ENCODE peak calls at places on chromosomes 2 and 18, in eight cellular contexts. D is OCI-LY7, J is GM23248, O is PC-3, H is HCT116, L is SK-N-SH, T is GM23338, B is hepatocyte. S is an unnamed sample.

GRCh38 chr2:129801575-129801974 is 177.9 kb upstream of the RAB6C start:
- DNase-seq in D (no peak), J (peak; percentile 88), O (peak; percentile 57), H (no peak), L (peak; percentile 30), T (no peak), B (no peak), S (no peak)

GRCh38 chr2:99865217-99865569 is 277.2 kb downstream of the AFF3 start:
- DNase-seq in D (no peak), J (peak; percentile 45), O (no peak), H (no peak), L (no peak), T (no peak), B (no peak), S (no peak)

GRCh38 chr2:126786765-126787164 is 111.9 kb upstream of the TEX51 start:
- DNase-seq in D (no peak), J (no peak), O (no peak), H (no peak), L (no peak), T (no peak), B (no peak), S (no peak)

GRCh38 chr2:169735623-169736022 is 2.0 kb downstream of the KLHL23 start:
- DNase-seq in D (no peak), J (no peak), O (no peak), H (no peak), L (no peak), T (no peak), B (no peak), S (no peak)

GRCh38 chr18:7658701-7659100 is 91.6 kb downstream of the PTPRM start:
- DNase-seq in D (no peak), J (no peak), O (no peak), H (no peak), L (no peak), T (no peak), B (no peak), S (no peak)

GRCh38 chr2:25265802-25266201 is 75.9 kb downstream of the DNMT3A start:
- DNase-seq in D (no peak), J (peak; percentile 9), O (no peak), H (no peak), L (no peak), T (no peak), B (no peak), S (no peak)

GRCh38 chr2:7031424-7032245 is 114.4 kb downstream of the RNF144A start:
- DNase-seq in D (peak; percentile 63), J (no peak), O (peak; percentile 100), H (peak; percentile 52), L (no peak), T (no peak), B (peak; percentile 90), S (no peak)

GRCh38 chr2:100814453-100814852 is 5.5 kb upstream of the NPAS2 start:
- DNase-seq in D (no peak), J (no peak), O (no peak), H (no peak), L (no peak), T (no peak), B (peak; percentile 29), S (no peak)

GRCh38 chr2:143282684-143283083 is 153.5 kb downstream of the ARHGAP15 start:
- DNase-seq in D (no peak), J (no peak), O (peak; percentile 5), H (no peak), L (no peak), T (peak; percentile 77), B (no peak), S (peak; percentile 15)

GRCh38 chr2:16900405-16901025 is 234.9 kb upstream of the CYRIA start:
- DNase-seq in D (peak; percentile 57), J (peak; percentile 11), O (peak; percentile 34), H (peak; percentile 45), L (no peak), T (peak; percentile 87), B (peak; percentile 55), S (peak; percentile 71)

DNA sequence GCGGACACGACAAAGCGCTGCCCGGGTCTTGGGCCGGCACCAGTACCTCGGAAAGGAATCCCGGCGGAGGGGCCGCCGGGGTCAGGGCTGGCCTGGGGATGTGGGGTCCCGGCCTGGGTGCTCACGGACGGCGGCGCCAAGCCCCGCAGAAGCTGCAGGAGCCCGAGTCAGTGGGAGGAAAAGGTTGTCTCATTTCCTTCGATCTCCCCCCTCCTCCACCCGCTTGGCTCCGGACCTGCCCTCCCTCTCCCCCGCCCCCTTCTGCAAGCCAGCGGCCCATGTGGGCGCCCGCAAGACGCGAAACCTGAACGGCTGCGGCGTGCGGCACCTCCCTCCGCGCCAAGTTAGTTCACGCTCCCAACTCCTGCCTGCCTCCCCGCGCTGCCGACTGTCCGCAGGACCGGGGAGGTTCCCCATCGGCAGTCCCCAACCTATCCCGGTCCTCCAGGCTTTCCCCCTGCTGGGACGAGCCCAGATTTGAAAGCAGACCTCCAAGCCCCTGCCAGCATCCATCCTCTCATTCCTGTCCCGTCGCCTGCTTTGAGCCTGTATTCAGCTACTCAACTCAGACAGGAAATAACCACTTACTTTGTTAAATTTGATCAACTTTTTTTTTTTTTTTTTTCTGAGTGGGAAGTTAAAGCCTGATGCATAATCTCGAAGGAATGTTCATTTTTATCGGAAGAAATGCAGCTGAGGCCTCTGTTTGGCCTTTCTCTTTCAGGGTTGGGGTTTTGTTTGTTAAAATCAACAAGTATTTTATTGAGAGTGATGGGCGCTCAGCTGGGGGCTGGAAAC is at the start of gene EVA1A:
- DNase-seq in D (no peak), J (peak; percentile 88), O (peak; percentile 72), H (no peak), L (peak; percentile 66), T (peak; percentile 81), B (peak; percentile 72), S (peak; percentile 80)
- H4K20me1 ChIP-seq in D (no peaks in the 10 kb centered on the region), J (peaks cover 7% of the 10 kb centered on the region), O (no peaks in the 10 kb centered on the region), H (no peaks in the 10 kb centered on the region), L (peaks cover 34% of the 10 kb centered on the region), T (no peaks in the 10 kb centered on the region), B (no peaks in the 10 kb centered on the region), S (no peaks in the 10 kb centered on the region)

DNA sequence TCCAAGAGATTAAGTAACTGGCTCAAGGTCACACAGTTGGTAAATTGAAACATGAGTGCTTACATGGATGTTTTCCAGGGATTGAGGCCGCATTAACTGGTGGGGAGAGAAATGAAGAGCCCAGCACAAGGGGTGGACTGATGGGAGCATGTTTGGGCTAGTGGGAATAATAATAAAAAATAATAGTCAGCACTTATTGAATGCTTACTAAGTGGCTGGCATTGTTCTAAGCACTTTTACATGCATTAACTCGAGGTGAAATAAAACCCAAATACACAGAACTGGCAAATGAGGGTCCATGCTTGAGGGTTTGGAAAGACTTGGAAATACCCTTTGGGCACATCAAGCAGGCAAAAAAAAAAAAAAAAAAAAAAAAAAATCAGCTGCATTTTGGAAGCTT is 34.0 kb upstream of the CDK5R2 start:
- DNase-seq in D (no peak), J (no peak), O (no peak), H (no peak), L (no peak), T (no peak), B (no peak), S (no peak)
- TF ChIP-seq EZH2phosphoT487 in D (no peak), J (no peak), O (no peak), H (no peak), L (no peak), T (no peak), B (no peak), S (no peak)

GRCh38 chr2:119744335-119744939 is 15.3 kb upstream of the PTPN4 start:
- DNase-seq in D (no peak), J (peak; percentile 58), O (peak; percentile 97), H (peak; percentile 49), L (no peak), T (no peak), B (peak; percentile 37), S (no peak)

GRCh38 chr2:119745566-119745965 is 14.2 kb upstream of the PTPN4 start:
- DNase-seq in D (no peak), J (no peak), O (no peak), H (no peak), L (no peak), T (no peak), B (no peak), S (no peak)

GRCh38 chr2:119741868-119742267 is 17.9 kb upstream of the PTPN4 start:
- DNase-seq in D (no peak), J (no peak), O (peak; percentile 78), H (no peak), L (no peak), T (no peak), B (no peak), S (no peak)

GRCh38 chr2:119739580-119740255 is 20.0 kb upstream of the PTPN4 start:
- DNase-seq in D (no peak), J (no peak), O (no peak), H (no peak), L (no peak), T (no peak), B (no peak), S (no peak)

DNA sequence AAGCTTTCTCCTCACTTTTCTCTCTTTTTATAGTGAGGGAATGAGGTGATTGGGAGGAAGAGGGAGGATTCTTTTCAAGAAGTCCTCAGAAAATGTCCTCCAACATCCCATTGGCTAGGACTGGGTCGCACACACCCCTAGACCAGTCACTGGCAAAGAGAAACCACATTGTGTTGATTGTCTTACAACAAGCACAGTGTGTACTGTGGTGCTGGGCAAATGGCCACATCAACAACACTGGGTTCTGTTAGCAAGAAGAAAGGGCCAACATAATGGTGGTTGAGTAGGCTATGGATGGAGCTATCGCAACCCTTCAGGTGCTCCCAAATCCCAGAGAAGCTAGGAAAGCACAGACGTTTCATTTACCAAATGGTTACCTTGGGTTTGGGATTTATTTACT is 18.7 kb upstream of the PTPN4 start:
- DNase-seq in D (no peak), J (no peak), O (no peak), H (no peak), L (no peak), T (no peak), B (no peak), S (no peak)
- H4K20me1 ChIP-seq in D (no peaks in the 10 kb centered on the region), J (no peaks in the 10 kb centered on the region), O (no peaks in the 10 kb centered on the region), H (no peaks in the 10 kb centered on the region), L (no peaks in the 10 kb centered on the region), T (no peaks in the 10 kb centered on the region), B (no peaks in the 10 kb centered on the region), S (no peaks in the 10 kb centered on the region)

GRCh38 chr2:75428627-75429026 is 132.1 kb downstream of the EVA1A start:
- DNase-seq in D (peak; percentile 37), J (no peak), O (no peak), H (no peak), L (no peak), T (no peak), B (no peak), S (no peak)

GRCh38 chr2:75429036-75429435 is 131.7 kb downstream of the EVA1A start:
- DNase-seq in D (no peak), J (no peak), O (no peak), H (no peak), L (no peak), T (no peak), B (no peak), S (no peak)

GRCh38 chr2:75428060-75428459 is 132.7 kb downstream of the EVA1A start:
- DNase-seq in D (no peak), J (no peak), O (no peak), H (no peak), L (no peak), T (no peak), B (no peak), S (no peak)

DNA sequence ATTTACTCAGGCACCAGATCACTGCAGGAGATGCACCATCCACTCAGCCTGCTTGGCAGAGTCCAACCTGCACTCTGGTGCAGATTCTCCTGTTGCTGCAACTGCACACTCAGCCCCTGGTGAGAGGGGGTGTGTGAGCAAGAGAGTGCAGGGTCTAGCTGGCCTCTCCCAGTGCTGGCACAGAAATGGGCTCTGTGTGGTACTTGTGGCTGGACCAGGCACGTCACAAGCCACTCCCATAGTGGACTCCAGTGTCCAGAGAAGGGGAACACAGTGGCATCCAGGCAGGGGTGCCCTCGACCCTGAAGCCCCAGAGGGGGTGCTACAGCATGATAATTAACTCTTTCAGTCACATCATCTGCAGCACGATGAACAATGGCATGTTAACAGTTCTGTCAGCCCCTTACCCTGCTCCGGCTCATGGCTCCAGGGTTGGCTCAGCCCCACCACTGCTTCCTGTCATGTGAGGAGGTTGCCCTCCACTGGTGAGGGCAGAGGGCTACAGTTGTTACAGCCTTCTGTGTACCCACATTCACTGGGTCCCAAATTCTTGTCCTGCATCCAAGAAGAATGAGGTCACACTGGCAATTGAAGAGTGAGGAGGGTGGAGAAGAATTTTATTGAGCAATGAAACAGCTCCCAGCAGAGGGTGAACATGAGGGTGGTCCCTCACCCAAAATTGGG is 135.7 kb downstream of the EVA1A start:
- DNase-seq in D (no peak), J (peak; percentile 65), O (peak; percentile 54), H (no peak), L (no peak), T (peak; percentile 29), B (no peak), S (peak; percentile 76)
- TF ChIP-seq EZH2phosphoT487 in D (no peak), J (no peak), O (no peak), H (no peak), L (no peak), T (no peak), B (no peak), S (no peak)